ENCODE peak calls at places on chromosomes 6 and 20, in nine cellular contexts. R, Y, M, I, U, P, T, J and L are unnamed samples.

GRCh38 chr20:44725852-44726251 is 10.7 kb downstream of the CCN5 start:
- DNase-seq in R (no peak), Y (no peak), J (no peak), I (no peak), P (no peak), M (no peak), U (no peak), T (no peak), L (no peak)

GRCh38 chr20:26207237-26207966 is 510.7 kb upstream of the ZNF337 start:
- DNase-seq in U (no peak), I (no peak), R (no peak), P (no peak), M (no peak), T (no peak), J (no peak), Y (no peak), L (no peak)

GRCh38 chr6:56230976-56231566 is 16.3 kb downstream of the COL21A1 start:
- DNase-seq in P (no peak), U (no peak), R (no peak), M (no peak), J (no peak), I (no peak), T (no peak), Y (peak), L (no peak)

GRCh38 chr6:99364026-99364425 is 14.6 kb upstream of the FAXC start:
- DNase-seq in I (no peak), J (no peak), T (no peak), M (no peak), P (no peak), R (no peak), Y (no peak), U (no peak), L (no peak)

GRCh38 chr6:135054238-135054574 is 416 bp downstream of the HBS1L start:
- DNase-seq in Y (no peak), U (no peak), T (no peak), R (no peak), I (no peak), J (no peak), P (no peak), M (no peak), L (peak)

GRCh38 chr20:48273843-48274242 is 488.6 kb upstream of the SULF2 start:
- DNase-seq in T (no peak), P (no peak), J (no peak), M (no peak), Y (no peak), I (no peak), R (no peak), U (no peak), L (no peak)

GRCh38 chr6:150898390-150899170 is 33.1 kb downstream of the MTHFD1L start:
- DNase-seq in I (no peak), Y (no peak), R (no peak), M (no peak), T (no peak), U (no peak), J (no peak), P (no peak), L (no peak)

GRCh38 chr6:41200901-41201783 is at the start of gene TREML2:
- DNase-seq in T (no peak), M (no peak), Y (no peak), P (no peak), J (no peak), U (no peak), I (no peak), R (no peak), L (no peak)

GRCh38 chr6:52284460-52285173 is at the start of gene MCM3:
- DNase-seq in P (peak), U (peak), T (peak), I (peak), J (peak), R (peak), M (peak), Y (peak), L (peak)
- TF ChIP-seq POLR2A in P (no peak), U (peak), T (no peak), I (no peak), J (peak), R (peak), M (peak), Y (peak), L (peak)

GRCh38 chr6:14415452-14415851 is 297.9 kb downstream of the CD83 start:
- DNase-seq in I (no peak), Y (no peak), T (no peak), M (no peak), R (no peak), U (no peak), J (no peak), P (no peak), L (no peak)
- TF ChIP-seq POLR2A in I (no peak), Y (no peak), T (no peak), M (no peak), R (no peak), U (no peak), J (no peak), P (no peak), L (no peak)

DNA sequence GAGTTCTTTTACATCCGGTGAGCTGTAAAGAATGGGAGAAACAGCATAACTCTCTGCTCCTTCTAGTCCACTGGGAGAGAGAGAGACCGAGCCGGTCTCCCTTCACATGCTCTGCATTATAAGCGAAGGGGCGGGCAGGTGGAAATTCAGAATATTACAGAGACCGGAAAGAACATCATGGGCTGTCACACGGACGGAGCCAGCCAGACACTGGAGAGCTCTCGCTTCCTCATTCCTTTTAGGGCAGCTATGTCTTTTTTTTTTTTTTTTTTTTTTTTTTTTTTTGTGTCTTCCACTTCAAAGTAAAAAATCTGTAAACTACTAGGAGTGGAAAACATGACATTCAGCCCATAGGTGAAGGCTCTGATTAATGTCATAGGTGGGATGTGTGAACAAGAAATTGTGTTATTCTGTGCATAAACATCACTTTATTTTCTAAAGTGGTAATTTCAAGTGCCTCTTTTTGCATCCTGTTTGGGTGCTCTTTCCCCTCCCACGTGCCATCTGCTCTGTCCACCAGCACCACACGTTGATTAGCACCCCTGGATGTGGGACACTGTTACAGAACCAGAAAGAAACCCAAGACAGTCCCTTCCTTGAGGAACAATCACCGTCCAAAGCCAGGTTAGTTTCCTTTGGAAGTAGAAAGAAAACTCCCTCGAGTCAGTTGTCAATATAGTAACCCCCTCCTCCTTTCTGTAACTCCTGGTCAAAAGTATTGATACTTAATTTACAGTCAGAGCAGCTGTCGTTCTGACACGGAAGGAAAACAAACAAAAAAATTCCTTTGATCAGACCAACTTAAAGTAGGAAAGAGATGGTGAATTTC is at the start of gene TAGAP:
- DNase-seq in U (peak), J (no peak), I (peak), T (peak), M (no peak), P (no peak), Y (no peak), R (no peak), L (no peak)
- TF ChIP-seq POLR2A in U (peak), J (peak), I (no peak), T (no peak), M (no peak), P (no peak), Y (no peak), R (peak), L (no peak)

DNA sequence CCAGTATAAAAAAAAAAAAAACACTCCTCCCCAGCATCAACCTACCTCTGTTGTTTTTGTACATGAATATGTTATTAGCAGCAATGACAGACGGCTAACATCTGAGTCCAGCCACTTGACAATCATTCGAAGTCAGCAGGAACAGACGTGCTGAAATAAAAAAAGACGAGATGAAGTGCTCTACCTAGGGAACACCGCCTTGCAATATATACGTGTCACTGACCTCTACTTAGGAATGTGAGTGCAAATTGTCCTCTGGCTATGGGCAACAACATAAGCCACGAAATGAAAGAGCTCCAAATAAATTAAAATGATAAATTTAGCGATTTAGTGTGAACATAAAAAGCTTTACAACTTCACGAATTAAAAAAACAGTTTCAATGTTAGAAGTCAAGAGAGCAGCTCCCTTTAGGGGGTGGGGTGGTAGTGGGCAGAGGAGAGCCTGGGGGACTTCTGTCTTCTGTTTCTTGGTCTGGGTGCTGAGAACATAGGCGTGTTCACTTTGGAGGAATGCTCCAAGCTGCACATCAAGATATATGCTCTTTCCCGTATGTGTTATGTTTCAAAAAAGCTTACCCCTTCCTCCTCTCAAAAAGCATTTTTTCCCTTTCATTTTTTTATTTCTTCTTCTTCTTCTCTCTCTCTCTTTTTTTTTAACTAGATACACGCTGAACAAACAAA is 23.3 kb downstream of the EDN1 start:
- DNase-seq in U (no peak), T (no peak), J (no peak), M (no peak), Y (no peak), R (no peak), P (no peak), I (no peak), L (no peak)
- TF ChIP-seq POLR2A in U (no peak), T (no peak), J (no peak), M (no peak), Y (peak), R (no peak), P (no peak), I (no peak), L (no peak)

GRCh38 chr20:34938466-34939163 is 17.0 kb downstream of the GSS start:
- DNase-seq in I (peak), M (no peak), J (peak), T (peak), P (no peak), R (no peak), U (peak), Y (peak), L (no peak)
- TF ChIP-seq POLR2A in I (no peak), M (no peak), J (no peak), T (no peak), P (no peak), R (no peak), U (no peak), Y (no peak), L (no peak)